ENCODE peak calls at places on chromosomes 12 and 14, in eight cellular contexts. F is neuronal stem cell, T is heart left ventricle, Y is PC-9, I is endothelial cell of umbilical vein, X is right cardiac atrium, K is ovary, P is Karpas-422. S is an unnamed sample.

GRCh38 chr12:25800101-25800500 is 158.4 kb upstream of the RASSF8 start:
- DNase-seq in F (no peak), X (no peak), P (peak), I (no peak), Y (no peak), T (no peak), K (no peak), S (no peak)

GRCh38 chr14:79783061-79783460 is 428.2 kb downstream of the DIO2 start:
- DNase-seq in Y (no peak), T (no peak), F (no peak), X (no peak), K (no peak), I (no peak), P (no peak), S (no peak)

GRCh38 chr14:94001501-94002396 is 4.6 kb downstream of the CCDC197 start:
- DNase-seq in Y (peak), K (peak), P (peak), X (peak), T (peak), I (peak), F (peak), S (no peak)

GRCh38 chr12:65306603-65307501 is 28.4 kb downstream of the MSRB3 start:
- DNase-seq in P (peak), Y (no peak), T (peak), K (no peak), X (peak), I (peak), F (no peak), S (no peak)

GRCh38 chr12:62014330-62014729 is 245.9 kb upstream of the USP15 start:
- DNase-seq in P (no peak), Y (no peak), K (no peak), X (peak), F (no peak), T (no peak), I (no peak), S (no peak)

GRCh38 chr14:68865542-68865941 is 72.7 kb upstream of the ZFP36L1 start:
- DNase-seq in I (no peak), T (no peak), K (no peak), F (no peak), P (no peak), Y (no peak), X (no peak), S (no peak)

GRCh38 chr14:60819575-60819974 is 85.0 kb downstream of the MNAT1 start:
- DNase-seq in X (no peak), F (no peak), Y (no peak), P (no peak), K (no peak), T (no peak), I (no peak), S (no peak)

GRCh38 chr14:60327447-60328331 is 78.7 kb downstream of the PPM1A start:
- DNase-seq in P (peak), I (no peak), K (no peak), T (peak), Y (no peak), X (peak), F (no peak), S (no peak)

GRCh38 chr14:65333926-65334687 is 78.4 kb upstream of the FUT8 start:
- DNase-seq in P (no peak), K (peak), Y (no peak), F (no peak), X (no peak), T (no peak), I (no peak), S (no peak)

GRCh38 chr12:12704593-12705230 is 8.7 kb upstream of the GPR19 start:
- DNase-seq in K (peak), I (peak), P (peak), X (peak), Y (peak), F (peak), T (peak), S (no peak)

GRCh38 chr12:71426030-71426570 is 13.5 kb upstream of the LGR5 start:
- DNase-seq in P (no peak), X (no peak), K (no peak), Y (no peak), F (no peak), T (no peak), I (no peak), S (no peak)

GRCh38 chr14:71692496-71692895 is 239.7 kb upstream of the RGS6 start:
- DNase-seq in P (no peak), I (peak), K (no peak), Y (no peak), X (no peak), T (no peak), F (no peak), S (no peak)

GRCh38 chr12:92156704-92157395 is 11.2 kb upstream of the BTG1 start:
- DNase-seq in X (no peak), K (no peak), P (peak), Y (no peak), F (no peak), T (no peak), I (no peak), S (no peak)

GRCh38 chr14:67831122-67831521 is 11.5 kb downstream of the RAD51B start:
- DNase-seq in T (no peak), P (no peak), K (no peak), F (no peak), I (no peak), X (no peak), Y (no peak), S (no peak)

GRCh38 chr12:56158926-56159461 is 835 bp downstream of the MYL6 start:
- DNase-seq in K (peak), F (peak), Y (peak), T (peak), X (peak), I (peak), P (peak), S (peak)

GRCh38 chr12:22275847-22276246 is 58.7 kb downstream of the ST8SIA1 start:
- DNase-seq in K (peak), P (no peak), X (peak), I (peak), F (no peak), T (peak), Y (peak), S (peak)

GRCh38 chr14:88025350-88025749 is 20.4 kb downstream of the GPR65 start:
- DNase-seq in Y (no peak), I (no peak), K (no peak), F (no peak), T (no peak), X (no peak), P (no peak), S (no peak)

GRCh38 chr14:94775875-94776217 is 5.9 kb upstream of the GSC start:
- DNase-seq in I (no peak), T (no peak), P (no peak), K (no peak), X (no peak), Y (no peak), F (no peak), S (no peak)

GRCh38 chr12:51951843-51952722 is 584 bp downstream of the ACVR1B start:
- DNase-seq in F (no peak), T (peak), P (peak), K (peak), I (peak), Y (no peak), X (peak), S (peak)

GRCh38 chr12:89709994-89710872 is 1.6 kb upstream of the ATP2B1 start:
- DNase-seq in T (peak), X (peak), F (no peak), P (peak), Y (no peak), K (peak), I (no peak), S (peak)

GRCh38 chr14:101446387-101446969 is 114.8 kb upstream of the DIO3 start:
- DNase-seq in I (no peak), F (no peak), T (no peak), Y (no peak), X (no peak), P (no peak), K (no peak), S (no peak)

GRCh38 chr12:31011746-31012567 is 61.7 kb upstream of the DDX11 start:
- DNase-seq in P (peak), Y (no peak), X (no peak), I (no peak), F (no peak), T (no peak), K (no peak), S (no peak)

GRCh38 chr14:20435454-20436362 is at the start of gene KLHL33:
- DNase-seq in F (no peak), X (peak), T (no peak), Y (no peak), K (no peak), P (no peak), I (no peak), S (no peak)

GRCh38 chr12:123986374-123986920 is 13.4 kb downstream of the ZNF664 start:
- DNase-seq in X (no peak), F (no peak), K (no peak), Y (no peak), T (peak), P (no peak), I (no peak), S (no peak)

GRCh38 chr12:103800252-103800771 is 40.7 kb downstream of the NT5DC3 start:
- DNase-seq in T (peak), K (peak), I (peak), X (peak), Y (peak), F (no peak), P (no peak), S (peak)

GRCh38 chr12:112151766-112152541 is 26.6 kb downstream of the TRAFD1 start:
- DNase-seq in I (no peak), P (no peak), T (no peak), F (no peak), X (no peak), Y (no peak), K (no peak), S (no peak)

GRCh38 chr14:36281309-36281708 is 39.1 kb downstream of the MBIP start:
- DNase-seq in Y (no peak), P (no peak), I (no peak), K (no peak), X (no peak), T (no peak), F (no peak), S (no peak)

GRCh38 chr12:94873368-94874085 is 130.0 kb downstream of the NDUFA12 start:
- DNase-seq in X (peak), K (peak), F (peak), T (no peak), P (no peak), I (no peak), Y (no peak), S (no peak)

GRCh38 chr12:32049956-32050355 is 56.7 kb upstream of the BICD1 start:
- DNase-seq in I (no peak), P (no peak), X (no peak), Y (no peak), F (no peak), T (no peak), K (no peak), S (no peak)

GRCh38 chr14:96056509-96057422 is 17.6 kb downstream of the C14orf132 start:
- DNase-seq in Y (no peak), K (no peak), F (no peak), T (no peak), X (no peak), P (peak), I (no peak), S (no peak)

GRCh38 chr12:105220929-105221290 is 15.1 kb downstream of the APPL2 start:
- DNase-seq in I (no peak), X (no peak), K (no peak), Y (peak), T (no peak), P (no peak), F (no peak), S (no peak)

GRCh38 chr14:69499436-69499835 is 14.9 kb downstream of the PLEKHD1 start:
- DNase-seq in T (no peak), P (no peak), X (no peak), K (no peak), Y (no peak), I (no peak), F (no peak), S (no peak)

GRCh38 chr14:103662029-103662428 is 33.0 kb downstream of the KLC1 start:
- DNase-seq in X (no peak), F (no peak), I (no peak), Y (no peak), K (no peak), T (no peak), P (no peak), S (no peak)

GRCh38 chr14:83583201-83583600 is 1946.7 kb upstream of the FLRT2 start:
- DNase-seq in Y (no peak), T (no peak), P (no peak), I (no peak), X (no peak), F (no peak), K (no peak), S (no peak)
- H3K4me3 ChIP-seq in Y (no peak), T (no peak), P (no peak), I (no peak), X (no peak), F (no peak), K (no peak), S (no peak)

GRCh38 chr12:49344486-49345047 is 2.1 kb upstream of the DNAJC22 start:
- DNase-seq in Y (no peak), I (no peak), T (no peak), F (no peak), X (no peak), K (no peak), P (no peak), S (no peak)
- H3K4me3 ChIP-seq in Y (peak), I (no peak), T (no peak), F (no peak), X (peak), K (no peak), P (no peak), S (peak)

DNA sequence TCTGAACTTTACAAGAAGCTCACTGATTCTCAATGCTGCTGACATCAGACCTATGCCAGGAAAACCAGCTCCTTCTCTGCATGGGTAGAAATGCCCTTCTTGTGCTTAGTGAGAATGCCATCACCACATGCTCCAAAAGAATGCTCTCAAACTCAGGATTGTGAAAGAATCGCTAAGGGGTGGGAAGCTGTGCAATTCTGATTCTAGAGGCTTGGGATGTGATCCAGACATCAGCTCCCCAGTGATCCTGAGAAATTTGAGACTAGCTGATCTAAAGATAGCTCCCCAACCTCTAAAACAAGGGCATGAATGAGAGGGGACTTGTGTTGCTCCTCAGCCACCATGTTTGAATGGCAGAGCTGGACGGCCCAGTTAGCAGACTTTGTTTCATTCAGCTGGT is 113.1 kb downstream of the DPF3 start:
- DNase-seq in F (no peak), P (no peak), Y (no peak), X (no peak), K (no peak), T (no peak), I (no peak), S (peak)
- H3K4me3 ChIP-seq in F (no peak), P (no peak), Y (no peak), X (no peak), K (no peak), T (no peak), I (no peak), S (no peak)

GRCh38 chr12:10554228-10554970 is 48.7 kb downstream of the EIF2S3B start:
- DNase-seq in X (no peak), K (no peak), P (no peak), F (no peak), Y (no peak), I (no peak), T (no peak), S (no peak)
- H3K4me3 ChIP-seq in X (no peak), K (no peak), P (no peak), F (no peak), Y (no peak), I (no peak), T (no peak), S (no peak)